ENCODE peak calls at places on chromosomes 11 and 22, in five cellular contexts. E is fibroblast of lung, X is OCI-LY7, P is fibroblast of mammary gland, F is left ventricle myocardium superior. T is an unnamed sample.

GRCh38 chr11:64027619-64028397 is 7.9 kb upstream of the FLRT1 start:
- DNase-seq in P (no peak), F (no peak), X (peak; percentile 29), E (no peak), T (no peak)

GRCh38 chr22:37552560-37553163 is 7.6 kb upstream of the CDC42EP1 start:
- DNase-seq in E (peak; percentile 61), P (peak; percentile 41), X (no peak), F (peak; percentile 70), T (no peak)

GRCh38 chr11:110097459-110098012 is 4.3 kb downstream of the ZC3H12C start:
- DNase-seq in E (peak; percentile 65), P (peak; percentile 69), X (no peak), F (no peak), T (no peak)

GRCh38 chr11:35073691-35074382 is 65.1 kb upstream of the CD44 start:
- DNase-seq in E (peak; percentile 39), X (no peak), P (peak; percentile 51), F (no peak), T (no peak)

GRCh38 chr11:114273890-114274635 is 22.1 kb upstream of the NNMT start:
- DNase-seq in X (no peak), F (no peak), E (no peak), P (no peak), T (no peak)

GRCh38 chr11:62713343-62713742 is 5.9 kb downstream of the GNG3 start:
- DNase-seq in F (no peak), X (no peak), E (no peak), P (no peak), T (peak; percentile 44)

GRCh38 chr11:126231725-126232459 is 20.3 kb downstream of the FAM118B start:
- DNase-seq in P (peak; percentile 62), E (peak; percentile 70), F (no peak), X (no peak), T (no peak)

GRCh38 chr11:119876841-119877240 is 147.8 kb upstream of the NECTIN1 start:
- DNase-seq in E (no peak), F (no peak), X (no peak), P (no peak), T (no peak)

GRCh38 chr11:29989181-29989580 is 27.6 kb downstream of the KCNA4 start:
- DNase-seq in E (no peak), X (no peak), F (no peak), P (peak; percentile 9), T (no peak)

GRCh38 chr11:2990617-2991476 is 1.3 kb downstream of the NAP1L4 start:
- DNase-seq in F (no peak), P (no peak), E (no peak), X (peak; percentile 62), T (peak; percentile 74)

GRCh38 chr11:119854521-119854920 is 125.5 kb upstream of the NECTIN1 start:
- DNase-seq in E (no peak), P (no peak), F (no peak), X (no peak), T (no peak)

GRCh38 chr11:77150836-77151235 is 22.8 kb downstream of the MYO7A start:
- DNase-seq in F (peak; percentile 21), P (no peak), E (no peak), X (no peak), T (no peak)

GRCh38 chr11:108432783-108433182 is 34.5 kb downstream of the C11orf65 start:
- DNase-seq in F (no peak), E (peak; percentile 5), P (peak; percentile 15), X (no peak), T (no peak)

GRCh38 chr22:22165936-22166710 is 78.5 kb upstream of the VPREB1 start:
- DNase-seq in P (no peak), X (peak; percentile 51), F (no peak), E (no peak), T (no peak)

GRCh38 chr22:31504282-31504681 is 7.9 kb downstream of the SFI1 start:
- DNase-seq in X (no peak), E (no peak), F (no peak), P (peak; percentile 55), T (peak; percentile 11)

GRCh38 chr11:69913591-69914285 is 94.5 kb upstream of the FGF3 start:
- DNase-seq in P (no peak), E (no peak), X (no peak), F (peak; percentile 18), T (no peak)

GRCh38 chr22:46288846-46289243 is 7.8 kb upstream of the GTSE1 start:
- DNase-seq in E (no peak), P (no peak), X (no peak), F (no peak), T (no peak)

GRCh38 chr11:11230802-11231562 is 122.1 kb downstream of the CSNK2A3 start:
- DNase-seq in X (peak; percentile 61), F (no peak), P (no peak), E (no peak), T (peak; percentile 88)

T was measured in Karpas-422.